ENCODE peak calls at places on chromosome 16, in five cellular contexts. O is testis, F is right lobe of liver, C is transverse colon, A is IMR-90. I is an unnamed sample.

GRCh38 chr16:86928517-86929148 is 350.3 kb downstream of the FOXL1 start:
- DNase-seq in O (no peak), F (no peak), C (no peak), A (no peak), I (no peak)

GRCh38 chr16:88703486-88704309 is 2.5 kb downstream of the RNF166 start:
- DNase-seq in O (no peak), F (peak), C (peak), A (no peak), I (no peak)

GRCh38 chr16:52368899-52369298 is 178.0 kb downstream of the TOX3 start:
- DNase-seq in O (no peak), F (no peak), C (no peak), A (no peak), I (no peak)

GRCh38 chr16:19513377-19514053 is 8.4 kb downstream of the GDE1 start:
- DNase-seq in O (no peak), F (no peak), C (no peak), A (peak), I (no peak)

GRCh38 chr16:11784048-11784780 is 12.8 kb downstream of the ZC3H7A start:
- DNase-seq in O (no peak), F (no peak), C (no peak), A (no peak), I (no peak)

GRCh38 chr16:83355570-83356218 is 452.1 kb upstream of the HSBP1 start:
- DNase-seq in O (no peak), F (no peak), C (no peak), A (no peak), I (no peak)

GRCh38 chr16:81623365-81624102 is 155.6 kb upstream of the PLCG2 start:
- DNase-seq in O (peak), F (no peak), C (peak), A (peak), I (peak)

GRCh38 chr16:84950906-84951305 is 60.4 kb downstream of the ZDHHC7 start:
- DNase-seq in O (no peak), F (no peak), C (no peak), A (no peak), I (no peak)

GRCh38 chr16:60905806-60906205 is 1130.4 kb downstream of the CDH8 start:
- DNase-seq in O (no peak), F (no peak), C (no peak), A (no peak), I (no peak)

GRCh38 chr16:17365591-17366298 is 105.0 kb downstream of the XYLT1 start:
- DNase-seq in O (no peak), F (no peak), C (no peak), A (no peak), I (peak)

GRCh38 chr16:72094266-72094610 is 591 bp downstream of the DHX38 start:
- DNase-seq in O (no peak), F (no peak), C (no peak), A (no peak), I (no peak)

DNA sequence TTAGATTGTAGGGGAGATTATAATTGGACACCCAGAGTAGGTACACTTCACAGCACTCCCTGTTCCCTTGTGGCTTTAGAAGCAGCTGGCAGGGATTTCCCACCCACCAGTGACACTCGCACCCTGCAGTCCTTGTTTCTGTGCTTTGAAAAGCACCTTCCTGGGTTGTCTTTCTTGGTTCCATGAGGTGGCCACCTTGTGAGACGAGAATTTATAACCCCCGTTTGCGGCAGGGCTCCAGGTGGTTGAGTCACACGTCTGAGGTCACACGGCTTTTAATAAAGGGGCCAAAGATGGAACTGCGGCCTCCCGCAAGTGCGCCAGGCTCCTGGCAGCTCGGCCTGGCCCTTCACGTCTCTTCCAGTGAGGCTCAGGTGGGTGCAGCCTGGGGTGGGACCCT is 49.8 kb upstream of the CAPN15 start:
- DNase-seq in O (no peak), F (no peak), C (no peak), A (no peak), I (no peak)
- TF ChIP-seq POLR2A in O (no peak), F (no peak), C (no peak), A (no peak), I (no peak)

DNA sequence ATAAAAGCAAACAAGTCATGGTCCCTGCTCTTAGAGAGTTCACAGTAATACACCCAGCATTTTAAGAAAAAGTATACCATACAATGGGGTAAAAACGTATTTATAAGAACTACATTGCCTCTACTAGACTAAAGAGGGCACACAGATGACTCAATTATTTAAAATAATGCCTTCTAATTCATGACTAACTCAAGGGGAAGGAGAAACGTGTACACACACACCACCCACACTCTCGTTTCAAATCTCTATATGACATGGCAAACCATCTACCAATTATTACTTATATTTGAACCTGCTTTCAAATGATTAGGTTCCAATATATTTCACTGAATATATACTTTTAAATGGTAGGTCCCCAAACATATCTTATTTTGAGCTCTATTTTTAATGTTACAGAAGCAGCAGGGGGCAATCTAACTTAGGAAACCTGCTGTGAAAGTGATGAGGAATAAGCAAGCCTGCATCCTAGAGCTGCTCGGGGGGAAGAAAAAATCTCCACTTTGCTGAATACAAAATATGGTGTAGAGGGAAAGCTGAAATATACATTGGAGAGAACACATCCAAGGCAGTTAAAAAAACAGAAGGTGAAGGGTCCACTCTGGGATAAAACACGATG is 232.4 kb upstream of the PSMD7 start:
- DNase-seq in O (no peak), F (no peak), C (no peak), A (peak), I (no peak)
- TF ChIP-seq CTCF in O (no peak), F (peak), C (no peak), A (peak), I (no peak)

DNA sequence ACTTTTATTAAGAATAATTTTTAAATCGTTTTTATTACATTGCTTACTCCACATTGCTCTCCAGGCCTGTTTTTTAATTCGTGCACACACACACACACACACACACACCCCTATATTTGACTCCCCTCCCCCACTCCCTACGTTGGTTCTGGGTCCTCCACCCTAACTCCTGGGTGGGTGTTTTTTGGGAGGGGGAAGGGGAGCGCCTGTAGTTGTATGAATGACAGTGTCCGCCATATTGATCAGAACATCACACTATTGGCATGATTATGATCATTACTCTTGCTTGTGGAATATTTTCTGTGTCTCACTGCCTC is 1.3 kb downstream of the GNAO1 start:
- DNase-seq in O (no peak), F (no peak), C (no peak), A (no peak), I (no peak)
- H3K4me3 ChIP-seq in O (peak), F (no peak), C (peak), A (no peak), I (no peak)

DNA sequence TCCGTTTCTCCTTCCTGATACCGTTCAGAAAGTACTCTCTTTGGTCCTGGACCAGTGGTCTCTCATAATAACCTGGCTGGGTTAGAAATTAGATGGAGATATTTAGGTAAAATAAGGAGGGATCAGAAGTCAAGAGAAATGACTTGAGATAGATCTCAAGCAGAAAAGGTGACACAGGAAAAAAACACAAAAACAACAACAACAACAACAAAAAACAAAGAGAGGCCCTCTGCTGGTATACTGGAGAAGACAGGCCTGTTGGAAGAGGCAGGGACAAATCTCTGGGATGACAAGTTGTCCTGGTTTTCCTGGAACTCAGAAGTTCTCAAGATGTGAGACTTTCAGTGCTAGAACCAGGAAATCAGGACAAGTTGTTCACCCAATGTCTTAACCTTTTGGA is 430.5 kb downstream of the SHISA9 start:
- DNase-seq in O (no peak), F (no peak), C (no peak), A (no peak), I (no peak)
- TF ChIP-seq POLR2A in O (no peak), F (no peak), C (no peak), A (no peak), I (no peak)

I was measured in thyroid gland.